ENCODE peak calls at places on chromosomes 3 and 15, in six cellular contexts. V, F, A, L, P and I are unnamed samples.

GRCh38 chr3:43214616-43215015 is 71.7 kb upstream of the SNRK start:
- DNase-seq in P (no peak), F (no peak), L (no peak), A (no peak), V (peak), I (no peak)

GRCh38 chr3:30350901-30351300 is 255.5 kb upstream of the TGFBR2 start:
- DNase-seq in L (no peak), V (no peak), P (no peak), F (no peak), A (no peak), I (no peak)

GRCh38 chr3:32359766-32360513 is 31.7 kb upstream of the CMTM7 start:
- DNase-seq in V (no peak), L (no peak), F (no peak), P (no peak), A (no peak), I (no peak)

GRCh38 chr15:90064931-90065681 is 37.2 kb downstream of the IDH2 start:
- DNase-seq in P (no peak), L (no peak), V (no peak), F (no peak), A (no peak), I (no peak)

GRCh38 chr15:70217246-70218160 is 119.8 kb upstream of the TLE3 start:
- DNase-seq in P (no peak), A (no peak), L (no peak), F (no peak), V (no peak), I (no peak)

GRCh38 chr15:88529021-88529630 is 17.4 kb downstream of the DET1 start:
- DNase-seq in V (no peak), P (no peak), F (no peak), A (no peak), L (no peak), I (no peak)

GRCh38 chr3:158991146-158991705 is 189.4 kb downstream of the MFSD1 start:
- DNase-seq in P (no peak), L (no peak), V (peak), A (no peak), F (peak), I (no peak)

GRCh38 chr3:32743934-32744333 is 58.9 kb downstream of the CNOT10 start:
- DNase-seq in P (no peak), A (no peak), F (no peak), V (peak), L (no peak), I (peak)

GRCh38 chr3:103495186-103495585 is 1060.4 kb downstream of the ZPLD1 start:
- DNase-seq in V (no peak), P (no peak), F (no peak), L (no peak), A (no peak), I (no peak)

GRCh38 chr3:73674280-73674679 is 49.5 kb upstream of the PDZRN3 start:
- DNase-seq in L (no peak), P (no peak), V (no peak), F (no peak), A (no peak), I (no peak)